ENCODE peak calls at places on chromosomes 7 and 10, in ten cellular contexts. L is A549; N is naive thymus-derived CD4-positive, alpha-beta T cell; P is CD4-positive, alpha-beta T cell; D is adrenal gland; C is K562; B is upper lobe of right lung; I is DND-41; S is HAP-1; X is spleen. F is an unnamed sample. For H3K9me3, the result is how much of the 10 kb centered on the place peaks cover.

GRCh38 chr7:105044449-105045081 is 30.6 kb downstream of the KMT2E start:
- DNase-seq in L (no peak), N (no peak), P (no peak), D (no peak), C (no peak), B (no peak), I (no peak), S (no peak), X (no peak), F (no peak)

GRCh38 chr10:77287647-77288120 is 349.9 kb downstream of the KCNMA1 start:
- DNase-seq in L (peak), N (no peak), P (no peak), D (no peak), C (no peak), B (no peak), I (no peak), S (no peak), X (no peak), F (no peak)

GRCh38 chr7:22256702-22257101 is 100.3 kb downstream of the RAPGEF5 start:
- DNase-seq in L (no peak), N (no peak), P (no peak), D (no peak), C (no peak), B (no peak), I (no peak), S (no peak), X (no peak), F (no peak)

GRCh38 chr10:124721295-124722052 is 22.7 kb downstream of the FAM53B start:
- DNase-seq in L (no peak), N (no peak), P (no peak), D (peak), C (no peak), B (peak), I (no peak), S (no peak), X (peak), F (no peak)

GRCh38 chr10:113093188-113094113 is 143.4 kb downstream of the TCF7L2 start:
- DNase-seq in L (peak), N (no peak), P (no peak), D (no peak), C (no peak), B (peak), I (no peak), S (peak), X (no peak), F (no peak)

GRCh38 chr10:129163536-129163935 is 303.5 kb upstream of the MGMT start:
- DNase-seq in L (no peak), N (no peak), P (no peak), D (no peak), C (no peak), B (no peak), I (no peak), S (no peak), X (no peak), F (no peak)

GRCh38 chr7:15652776-15653290 is 33.6 kb downstream of the MEOX2 start:
- DNase-seq in L (no peak), N (no peak), P (no peak), D (no peak), C (no peak), B (no peak), I (no peak), S (no peak), X (no peak), F (no peak)

GRCh38 chr10:130022501-130023299 is 58.6 kb upstream of the EBF3 start:
- DNase-seq in L (no peak), N (no peak), P (no peak), D (no peak), C (no peak), B (peak), I (no peak), S (no peak), X (peak), F (no peak)

GRCh38 chr7:110767550-110768137 is 323.3 kb upstream of the LRRN3 start:
- DNase-seq in L (no peak), N (no peak), P (no peak), D (no peak), C (no peak), B (no peak), I (no peak), S (no peak), X (no peak), F (no peak)

GRCh38 chr7:108503112-108504026 is 22.6 kb downstream of the PNPLA8 start:
- DNase-seq in L (no peak), N (no peak), P (no peak), D (no peak), C (no peak), B (no peak), I (no peak), S (no peak), X (no peak), F (no peak)

GRCh38 chr7:114414151-114415053 is at the start of gene FOXP2:
- DNase-seq in L (peak), N (no peak), P (no peak), D (no peak), C (no peak), B (no peak), I (no peak), S (peak), X (no peak), F (no peak)

GRCh38 chr7:121401896-121402295 is 5.8 kb upstream of the FAM3C start:
- DNase-seq in L (no peak), N (no peak), P (no peak), D (no peak), C (no peak), B (no peak), I (no peak), S (peak), X (no peak), F (no peak)

GRCh38 chr10:106440355-106440754 is 724.2 kb downstream of the SORCS1 start:
- DNase-seq in L (no peak), N (no peak), P (no peak), D (no peak), C (no peak), B (no peak), I (no peak), S (no peak), X (no peak), F (no peak)

GRCh38 chr10:99667108-99667751 is 7.9 kb downstream of the ENTPD7 start:
- DNase-seq in L (peak), N (no peak), P (no peak), D (no peak), C (peak), B (no peak), I (no peak), S (no peak), X (no peak), F (no peak)

GRCh38 chr10:117339569-117339968 is 35.7 kb downstream of the PDZD8 start:
- DNase-seq in L (no peak), N (no peak), P (no peak), D (no peak), C (no peak), B (no peak), I (no peak), S (no peak), X (no peak), F (no peak)

GRCh38 chr10:117334075-117334474 is 41.2 kb downstream of the PDZD8 start:
- DNase-seq in L (no peak), N (no peak), P (no peak), D (no peak), C (no peak), B (no peak), I (no peak), S (no peak), X (no peak), F (no peak)

GRCh38 chr10:117339979-117340378 is 35.3 kb downstream of the PDZD8 start:
- DNase-seq in L (no peak), N (no peak), P (no peak), D (no peak), C (no peak), B (no peak), I (no peak), S (no peak), X (no peak), F (no peak)

GRCh38 chr10:117334921-117335320 is 40.3 kb downstream of the PDZD8 start:
- DNase-seq in L (no peak), N (no peak), P (no peak), D (no peak), C (no peak), B (no peak), I (no peak), S (no peak), X (no peak), F (no peak)
- H3K9me3 ChIP-seq in L (under half), N (under half), P (under half), D (under half), C (under half), B (under half), I (under half), S (under half), X (under half), F (under half)

DNA sequence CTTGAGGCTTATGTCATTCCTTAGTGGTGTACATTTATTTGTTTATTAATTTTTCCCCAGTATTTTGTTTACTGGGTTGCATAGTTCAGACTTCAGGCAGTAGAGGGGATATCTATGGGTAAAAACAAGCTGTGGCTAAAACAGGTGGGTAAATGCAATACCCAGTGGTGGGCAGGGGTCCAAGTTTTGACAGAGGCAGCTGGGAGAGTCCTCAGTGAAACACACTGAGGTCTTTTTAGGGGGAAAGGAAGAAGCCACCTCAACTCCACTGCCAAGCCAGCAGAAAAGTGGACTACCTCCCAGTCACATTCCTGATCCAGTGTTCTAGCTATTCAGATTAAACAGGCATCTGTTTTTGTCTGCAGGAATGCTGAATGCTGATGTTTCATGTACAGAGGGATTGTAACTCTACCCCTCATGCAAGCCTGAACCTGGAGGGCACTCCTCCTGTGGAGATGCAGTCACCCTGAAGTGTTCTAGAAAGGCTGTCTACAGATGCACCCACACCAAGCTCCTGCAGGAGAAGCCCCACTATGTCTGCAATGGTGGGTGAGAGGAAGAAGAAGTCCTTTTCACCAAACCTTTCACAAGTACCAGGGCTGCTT is 757.8 kb downstream of the INHBA start:
- DNase-seq in L (no peak), N (no peak), P (no peak), D (no peak), C (no peak), B (no peak), I (no peak), S (no peak), X (no peak), F (no peak)
- H3K9me3 ChIP-seq in L (under half), N (under half), P (under half), D (under half), C (under half), B (under half), I (under half), S (under half), X (under half), F (under half)

GRCh38 chr10:37700886-37701780 is 156.3 kb downstream of the ZNF248 start:
- DNase-seq in L (no peak), N (no peak), P (no peak), D (peak), C (peak), B (peak), I (peak), S (no peak), X (peak), F (no peak)
- H3K9me3 ChIP-seq in L (under half), N (under half), P (under half), D (under half), C (under half), B (under half), I (under half), S (under half), X (half or more), F (under half)

GRCh38 chr10:31142026-31142425 is 110.4 kb upstream of the ZNF438 start:
- DNase-seq in L (no peak), N (no peak), P (no peak), D (no peak), C (no peak), B (no peak), I (peak), S (no peak), X (no peak), F (no peak)
- H3K9me3 ChIP-seq in L (under half), N (under half), P (under half), D (under half), C (under half), B (under half), I (under half), S (under half), X (under half), F (under half)

DNA sequence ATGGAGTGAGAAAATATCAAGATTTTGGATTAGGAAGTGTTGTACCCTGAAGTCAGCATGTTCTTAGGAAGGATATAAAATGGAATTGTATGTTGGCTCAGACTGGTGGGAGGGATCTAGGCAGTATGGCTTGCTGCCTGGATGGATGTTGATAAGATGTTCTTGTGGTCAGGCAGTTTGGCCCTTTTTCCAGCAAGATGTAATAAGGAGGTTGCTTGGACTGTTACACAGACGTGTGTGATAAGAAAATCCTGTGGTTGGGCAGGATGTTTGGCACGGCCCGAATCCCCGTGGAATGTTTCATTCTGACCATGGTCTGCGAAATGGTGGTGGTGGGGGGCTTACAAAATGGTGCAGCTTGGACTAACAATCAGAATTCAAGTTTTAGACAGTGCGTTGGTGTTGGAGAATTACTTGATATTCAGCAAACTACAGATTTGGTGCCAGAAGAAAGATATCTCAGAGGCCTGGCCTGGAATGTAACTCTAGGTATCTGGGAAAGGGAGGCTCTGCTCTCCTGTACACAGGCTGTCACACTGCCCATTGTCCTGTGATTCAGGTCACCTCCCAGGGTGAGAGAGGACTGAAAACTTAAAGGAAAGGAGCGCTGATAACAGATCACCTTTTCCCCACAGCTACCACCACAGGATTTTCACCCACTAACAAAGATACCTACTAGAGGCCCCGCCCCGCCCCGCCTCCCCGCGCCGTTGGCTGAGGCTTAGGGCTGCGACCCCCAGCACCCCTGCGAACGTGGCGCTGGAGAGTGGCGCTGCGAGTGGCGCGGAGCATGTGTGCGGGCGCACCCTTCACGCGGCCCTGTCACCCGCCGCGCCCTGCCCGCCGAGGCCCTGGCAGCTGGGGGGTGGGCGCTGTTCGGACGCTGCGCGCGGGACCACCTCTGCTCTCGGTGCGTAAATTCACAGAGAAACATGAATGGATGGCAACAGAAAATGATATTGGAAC is 19.3 kb upstream of the ZNF680 start:
- DNase-seq in L (no peak), N (no peak), P (no peak), D (no peak), C (no peak), B (no peak), I (no peak), S (no peak), X (no peak), F (no peak)
- H3K9me3 ChIP-seq in L (under half), N (under half), P (under half), D (under half), C (under half), B (under half), I (under half), S (under half), X (under half), F (under half)

GRCh38 chr7:157893535-157894044 is 556.8 kb downstream of the DNAJB6 start:
- DNase-seq in L (no peak), N (no peak), P (no peak), D (no peak), C (no peak), B (peak), I (no peak), S (no peak), X (no peak), F (no peak)

GRCh38 chr7:157887400-157887799 is 550.6 kb downstream of the DNAJB6 start:
- DNase-seq in L (no peak), N (no peak), P (no peak), D (no peak), C (no peak), B (no peak), I (no peak), S (no peak), X (peak), F (no peak)

GRCh38 chr7:157888579-157888978 is 551.8 kb downstream of the DNAJB6 start:
- DNase-seq in L (no peak), N (no peak), P (no peak), D (no peak), C (no peak), B (no peak), I (no peak), S (no peak), X (peak), F (no peak)

GRCh38 chr7:157892751-157893150 is 555.9 kb downstream of the DNAJB6 start:
- DNase-seq in L (no peak), N (no peak), P (no peak), D (no peak), C (no peak), B (peak), I (no peak), S (no peak), X (peak), F (no peak)

DNA sequence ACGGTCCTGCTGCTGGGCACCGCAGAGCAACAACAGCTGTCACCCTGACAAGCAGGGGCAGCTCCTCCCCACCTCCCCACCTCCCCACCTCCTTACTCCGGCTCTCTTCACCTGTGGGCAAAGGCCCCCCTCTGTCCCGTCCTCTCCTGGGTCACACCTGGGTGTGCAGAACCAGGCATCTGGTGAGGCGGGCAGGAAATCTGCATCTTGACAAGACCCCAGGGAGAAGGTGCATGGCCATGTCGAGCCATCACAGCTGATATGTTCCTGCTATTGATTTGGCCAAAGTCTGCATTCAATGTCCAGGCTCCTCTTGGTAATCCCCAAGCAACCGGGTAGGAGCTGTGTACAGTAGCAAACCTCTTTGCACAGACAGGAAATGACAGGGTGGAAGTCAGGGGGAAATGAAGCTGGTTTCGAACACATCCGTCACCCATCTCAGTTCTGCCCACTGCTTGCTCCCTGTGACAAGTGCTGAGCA is 554.2 kb downstream of the DNAJB6 start:
- DNase-seq in L (no peak), N (peak), P (no peak), D (no peak), C (no peak), B (peak), I (no peak), S (no peak), X (no peak), F (no peak)
- H3K9me3 ChIP-seq in L (under half), N (under half), P (under half), D (under half), C (under half), B (under half), I (under half), S (under half), X (under half), F (under half)